ENCODE peak calls at places on chromosome 11, in nine cellular contexts. L is GM20000, T is fibroblast of lung, V is glutamatergic neuron, N is left lung, B is K562, A is AG09309, X is testis, F is ascending aorta. J is an unnamed sample.

GRCh38 chr11:47430524-47430923 is 4.3 kb upstream of the PSMC3 start:
- DNase-seq in B (no peak), A (no peak), X (no peak), T (no peak), L (no peak), N (no peak), F (no peak), V (no peak), J (no peak)

GRCh38 chr11:35337919-35338316 is 81.4 kb downstream of the SLC1A2 start:
- DNase-seq in B (no peak), A (no peak), X (no peak), F (no peak), L (no peak), V (no peak), N (no peak), T (no peak), J (no peak)

GRCh38 chr11:5275369-5276110 is 5.8 kb upstream of the HBE1 start:
- DNase-seq in N (no peak), T (no peak), B (peak), L (no peak), A (no peak), F (no peak), X (no peak), V (no peak), J (no peak)

GRCh38 chr11:74185695-74186094 is 14.6 kb downstream of the PPME1 start:
- DNase-seq in V (no peak), L (no peak), T (peak), X (no peak), B (no peak), A (no peak), N (no peak), F (no peak), J (no peak)

GRCh38 chr11:33910960-33911339 is 19.1 kb upstream of the LMO2 start:
- DNase-seq in B (no peak), T (no peak), A (no peak), V (no peak), L (no peak), N (no peak), F (no peak), X (no peak), J (no peak)

GRCh38 chr11:75242722-75243600 is 2.4 kb downstream of the TPBGL start:
- DNase-seq in N (no peak), V (peak), A (no peak), L (no peak), B (peak), F (no peak), T (no peak), X (peak), J (no peak)

GRCh38 chr11:109964487-109964886 is 128.7 kb upstream of the ZC3H12C start:
- DNase-seq in T (no peak), F (no peak), B (no peak), V (no peak), A (no peak), N (no peak), X (no peak), L (no peak), J (no peak)

GRCh38 chr11:15158351-15159015 is 43.8 kb downstream of the INSC start:
- DNase-seq in A (no peak), L (no peak), F (no peak), X (no peak), V (no peak), B (no peak), N (no peak), T (peak), J (no peak)

GRCh38 chr11:120751550-120751949 is 240.0 kb downstream of the GRIK4 start:
- DNase-seq in A (no peak), V (no peak), B (no peak), N (no peak), L (no peak), F (no peak), T (no peak), X (no peak), J (no peak)

GRCh38 chr11:75022289-75022688 is 33.6 kb downstream of the NEU3 start:
- DNase-seq in B (no peak), A (no peak), T (no peak), L (no peak), X (no peak), V (no peak), N (no peak), F (no peak), J (no peak)

GRCh38 chr11:10326080-10326964 is 21.4 kb downstream of the ADM start:
- DNase-seq in B (no peak), V (no peak), T (peak), F (no peak), N (no peak), X (no peak), A (no peak), L (no peak), J (no peak)

GRCh38 chr11:103907548-103908455 is 128.6 kb upstream of the DDI1 start:
- DNase-seq in N (no peak), B (no peak), A (no peak), T (peak), F (no peak), V (no peak), X (no peak), L (no peak), J (no peak)

GRCh38 chr11:46296520-46297448 is 19.3 kb downstream of the CREB3L1 start:
- DNase-seq in V (peak), T (peak), B (peak), L (no peak), F (no peak), A (peak), X (peak), N (no peak), J (no peak)

GRCh38 chr11:77068461-77069335 is 1.9 kb downstream of the CAPN5 start:
- DNase-seq in V (no peak), A (no peak), T (no peak), B (no peak), L (peak), F (no peak), X (no peak), N (no peak), J (no peak)

GRCh38 chr11:76210920-76211851 is 4.9 kb upstream of the WNT11 start:
- DNase-seq in B (no peak), X (no peak), N (peak), F (no peak), L (no peak), A (no peak), T (no peak), V (no peak), J (no peak)

GRCh38 chr11:134632347-134633119 is 220.5 kb upstream of the B3GAT1 start:
- DNase-seq in V (no peak), B (no peak), N (no peak), F (no peak), T (no peak), X (no peak), L (no peak), A (no peak), J (no peak)

GRCh38 chr11:34501500-34501899 is 12.1 kb downstream of the ELF5 start:
- DNase-seq in X (no peak), V (no peak), B (no peak), N (no peak), A (peak), L (no peak), F (no peak), T (peak), J (no peak)

GRCh38 chr11:134497586-134497985 is 85.5 kb upstream of the B3GAT1 start:
- DNase-seq in L (no peak), A (no peak), X (no peak), V (no peak), T (no peak), B (no peak), F (no peak), N (no peak), J (no peak)

GRCh38 chr11:76698321-76699043 is 27.9 kb upstream of the LRRC32 start:
- DNase-seq in A (no peak), X (no peak), F (no peak), T (no peak), N (no peak), V (no peak), L (no peak), B (peak), J (no peak)

GRCh38 chr11:113193894-113194293 is 120.5 kb upstream of the TTC12 start:
- DNase-seq in N (no peak), T (peak), A (no peak), V (no peak), F (no peak), L (no peak), B (no peak), X (peak), J (no peak)

GRCh38 chr11:115439385-115439784 is 64.8 kb downstream of the CADM1 start:
- DNase-seq in V (no peak), F (no peak), X (no peak), B (no peak), L (no peak), A (no peak), N (no peak), T (peak), J (peak)

GRCh38 chr11:86951706-86952105 is 3.5 kb downstream of the FZD4 start:
- DNase-seq in X (no peak), B (no peak), N (no peak), T (no peak), F (no peak), L (no peak), A (no peak), V (no peak), J (no peak)

GRCh38 chr11:83865636-83866461 is 579.7 kb upstream of the CCDC90B start:
- DNase-seq in T (peak), B (no peak), A (no peak), X (no peak), F (no peak), V (no peak), N (no peak), L (no peak), J (no peak)

GRCh38 chr11:111359223-111360149 is 19.6 kb downstream of the POU2AF1 start:
- DNase-seq in V (no peak), T (no peak), F (no peak), B (no peak), N (no peak), L (no peak), A (no peak), X (no peak), J (no peak)

GRCh38 chr11:1307163-1307870 is 2.1 kb downstream of the TOLLIP start:
- DNase-seq in L (peak), T (no peak), A (no peak), F (no peak), N (peak), V (no peak), B (no peak), X (no peak), J (no peak)

GRCh38 chr11:2914475-2915195 is 14.6 kb downstream of the PHLDA2 start:
- DNase-seq in B (no peak), A (no peak), X (no peak), F (no peak), L (no peak), V (no peak), N (peak), T (no peak), J (peak)

GRCh38 chr11:61004841-61005240 is 33.4 kb downstream of the CD6 start:
- DNase-seq in X (peak), B (no peak), L (peak), T (no peak), A (no peak), V (no peak), F (no peak), N (no peak), J (no peak)

GRCh38 chr11:118401151-118401879 is at the start of gene ATP5MG:
- DNase-seq in A (peak), L (peak), X (peak), T (peak), B (peak), V (peak), N (peak), F (peak), J (peak)
- TF ChIP-seq CTCF in A (no peak), L (no peak), X (no peak), T (peak), B (no peak), V (no peak), N (no peak), F (no peak), J (no peak)

GRCh38 chr11:57779275-57779674 is 17.7 kb downstream of the CTNND1 start:
- DNase-seq in N (no peak), V (no peak), A (no peak), T (no peak), B (no peak), X (peak), L (no peak), F (no peak), J (no peak)
- TF ChIP-seq CTCF in N (no peak), V (no peak), A (peak), T (no peak), B (no peak), X (no peak), L (no peak), F (no peak), J (no peak)

GRCh38 chr11:68825603-68826002 is 16.1 kb downstream of the CPT1A start:
- DNase-seq in L (no peak), N (peak), T (no peak), F (no peak), B (peak), V (no peak), A (no peak), X (no peak), J (no peak)

GRCh38 chr11:68819362-68819761 is 22.4 kb downstream of the CPT1A start:
- DNase-seq in B (no peak), N (no peak), L (no peak), V (no peak), F (no peak), X (peak), T (no peak), A (no peak), J (no peak)

GRCh38 chr11:68822546-68822945 is 19.2 kb downstream of the CPT1A start:
- DNase-seq in N (no peak), A (no peak), L (no peak), T (no peak), F (no peak), X (no peak), V (no peak), B (no peak), J (no peak)

GRCh38 chr11:68818181-68818580 is 23.5 kb downstream of the CPT1A start:
- DNase-seq in X (no peak), B (no peak), L (no peak), F (no peak), N (no peak), V (no peak), T (no peak), A (no peak), J (no peak)

DNA sequence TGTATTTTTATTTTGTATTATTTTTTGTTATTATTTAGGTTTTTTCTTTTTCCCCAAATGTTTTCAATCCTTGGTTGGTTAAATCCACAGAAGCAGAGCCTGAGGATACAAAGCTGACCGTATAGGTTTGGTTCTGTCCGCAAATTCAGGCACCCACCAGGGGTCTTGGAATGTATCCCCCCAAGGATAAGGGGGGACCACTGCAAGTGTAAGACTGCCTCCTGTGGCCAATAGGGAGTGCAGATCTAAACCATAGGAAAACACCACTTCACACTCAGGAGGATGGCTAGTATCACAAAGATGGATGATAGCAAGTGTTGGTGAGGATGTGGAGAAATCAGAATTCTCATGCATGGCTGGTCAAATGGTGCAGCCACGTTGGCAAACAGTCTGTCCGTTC is 20.0 kb downstream of the CPT1A start:
- DNase-seq in T (no peak), L (no peak), F (no peak), X (no peak), N (no peak), V (no peak), A (no peak), B (no peak), J (no peak)
- TF ChIP-seq CTCF in T (peak), L (no peak), F (no peak), X (peak), N (no peak), V (no peak), A (no peak), B (no peak), J (no peak)

GRCh38 chr11:65793144-65793581 is 6.3 kb downstream of the OVOL1 start:
- DNase-seq in T (no peak), B (no peak), F (no peak), X (no peak), V (no peak), L (no peak), A (no peak), N (peak), J (no peak)
- TF ChIP-seq CTCF in T (no peak), B (no peak), F (no peak), X (no peak), V (no peak), L (no peak), A (no peak), N (no peak), J (no peak)

GRCh38 chr11:122099345-122100045 is 16.5 kb downstream of the BLID start:
- DNase-seq in V (no peak), B (no peak), A (no peak), X (peak), F (no peak), L (no peak), T (peak), N (no peak), J (no peak)
- TF ChIP-seq CTCF in V (no peak), B (no peak), A (no peak), X (no peak), F (no peak), L (no peak), T (no peak), N (no peak), J (no peak)

GRCh38 chr11:65806972-65807371 is 20.1 kb downstream of the OVOL1 start:
- DNase-seq in F (no peak), N (no peak), X (no peak), L (no peak), B (no peak), V (no peak), T (no peak), A (no peak), J (no peak)
- TF ChIP-seq CTCF in F (no peak), N (no peak), X (no peak), L (no peak), B (no peak), V (no peak), T (no peak), A (no peak), J (no peak)

GRCh38 chr11:92941676-92942571 is 27.5 kb upstream of the MTNR1B start:
- DNase-seq in L (peak), T (peak), X (no peak), N (no peak), B (peak), A (no peak), V (no peak), F (no peak), J (peak)
- TF ChIP-seq CTCF in L (peak), T (peak), X (peak), N (peak), B (peak), A (peak), V (peak), F (peak), J (peak)

DNA sequence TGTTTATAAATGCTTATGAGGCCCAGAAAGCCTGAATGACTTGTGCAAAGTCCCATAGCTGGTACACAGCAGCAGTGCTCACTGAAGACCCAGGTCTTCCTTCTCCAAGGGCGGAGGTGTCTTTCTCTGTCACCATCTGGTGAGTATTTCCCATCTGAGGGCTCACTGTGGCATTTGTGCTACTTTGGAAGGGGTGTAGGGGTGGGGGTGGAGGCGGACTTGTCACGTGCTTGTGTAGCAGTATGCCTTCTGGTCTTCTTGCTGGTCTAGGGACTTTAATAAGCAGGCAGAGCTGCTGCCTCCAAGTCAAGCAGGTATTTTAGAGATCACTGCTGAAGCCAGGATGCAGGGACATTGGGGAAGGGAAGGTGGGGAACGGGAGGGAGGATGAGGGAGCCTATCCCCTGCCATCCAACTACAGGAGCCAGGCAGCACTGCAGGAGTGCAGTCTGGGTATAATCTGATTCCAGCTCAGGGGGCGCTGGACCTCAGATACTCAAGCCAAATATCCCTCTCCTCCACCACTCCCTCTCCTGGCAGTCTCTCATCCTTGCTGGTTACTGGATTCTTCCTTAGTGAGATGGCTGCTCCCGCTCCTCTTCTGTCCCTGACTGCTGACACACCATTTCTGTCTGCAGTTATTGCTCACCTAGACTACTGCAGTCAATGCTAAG is 3.4 kb downstream of the ABCC8 start:
- DNase-seq in A (no peak), X (no peak), V (peak), B (peak), F (no peak), T (peak), N (no peak), L (no peak), J (no peak)
- TF ChIP-seq CTCF in A (no peak), X (no peak), V (peak), B (peak), F (no peak), T (peak), N (no peak), L (no peak), J (no peak)

GRCh38 chr11:64007160-64007628 is 21.0 kb downstream of the OTUB1 start:
- DNase-seq in B (peak), F (no peak), L (no peak), V (no peak), A (no peak), N (peak), T (peak), X (peak), J (no peak)

GRCh38 chr11:64006468-64006867 is 20.2 kb downstream of the OTUB1 start:
- DNase-seq in V (no peak), F (no peak), T (no peak), A (no peak), X (no peak), L (no peak), N (no peak), B (no peak), J (no peak)

GRCh38 chr11:64009234-64009633 is 23.0 kb downstream of the OTUB1 start:
- DNase-seq in N (no peak), F (no peak), X (no peak), A (no peak), T (no peak), V (no peak), L (no peak), B (no peak), J (no peak)

GRCh38 chr11:64008283-64008931 is 22.2 kb downstream of the OTUB1 start:
- DNase-seq in L (no peak), V (no peak), A (no peak), X (no peak), T (no peak), F (no peak), N (no peak), B (no peak), J (no peak)

GRCh38 chr11:64007629-64008282 is 21.5 kb downstream of the OTUB1 start:
- DNase-seq in V (peak), B (peak), L (no peak), F (no peak), X (peak), T (peak), A (no peak), N (peak), J (peak)
- TF ChIP-seq CTCF in V (peak), B (peak), L (no peak), F (peak), X (peak), T (peak), A (peak), N (peak), J (no peak)